ENCODE peak calls at places on chromosomes 7 and 10, in nine cellular contexts. I is CD8-positive, alpha-beta memory T cell; N is kidney tubule cell; H is cardiac fibroblast; F is RWPE1; K is natural killer cell; S is anterior cingulate cortex; M is HTR-8/SVneo; C is activated CD8-positive, alpha-beta memory T cell treated with anti-CD3 and anti-CD28 coated beads, Interleukin-2, amount 50 U/mL, for 48 hours. Y is an unnamed sample.

GRCh38 chr10:75878586-75878985 is 447.2 kb downstream of the LRMDA start:
- DNase-seq in M (no peak), C (no peak), K (no peak), N (no peak), S (no peak), I (no peak), F (no peak), H (no peak), Y (no peak)

GRCh38 chr10:98528166-98528784 is 81.5 kb upstream of the HPS1 start:
- DNase-seq in C (no peak), F (no peak), K (no peak), M (no peak), H (no peak), S (no peak), I (no peak), N (no peak), Y (no peak)

GRCh38 chr10:97333601-97334369 is 744 bp downstream of the FRAT2 start:
- DNase-seq in K (peak), F (peak), N (peak), S (peak), H (peak), I (peak), C (peak), M (no peak), Y (no peak)

GRCh38 chr7:30367561-30367960 is 83.2 kb downstream of the ZNRF2 start:
- DNase-seq in M (no peak), H (no peak), C (no peak), I (no peak), N (no peak), S (no peak), F (no peak), K (no peak), Y (no peak)

GRCh38 chr7:113904521-113904920 is 14.3 kb downstream of the PPP1R3A start:
- DNase-seq in H (no peak), C (no peak), N (no peak), K (no peak), I (no peak), M (no peak), F (no peak), S (no peak), Y (no peak)

GRCh38 chr7:86991093-86991769 is 68.2 kb downstream of the ELAPOR2 start:
- DNase-seq in S (no peak), H (no peak), F (no peak), I (no peak), M (no peak), N (peak), K (no peak), C (no peak), Y (no peak)

GRCh38 chr10:50561266-50561665 is 62.5 kb downstream of the SGMS1 start:
- DNase-seq in M (no peak), K (no peak), H (peak), C (no peak), N (peak), F (no peak), S (no peak), I (no peak), Y (no peak)

GRCh38 chr7:34342403-34342802 is 315.6 kb upstream of the NPSR1 start:
- DNase-seq in I (no peak), F (no peak), K (no peak), N (no peak), M (no peak), S (no peak), H (no peak), C (no peak), Y (no peak)

GRCh38 chr7:145183069-145183468 is 347.2 kb upstream of the TPK1 start:
- DNase-seq in I (no peak), H (no peak), S (no peak), K (no peak), F (no peak), N (no peak), M (no peak), C (no peak), Y (no peak)

GRCh38 chr10:75632750-75633462 is 201.5 kb downstream of the LRMDA start:
- DNase-seq in I (no peak), M (no peak), K (no peak), F (no peak), C (no peak), N (no peak), S (no peak), H (peak), Y (no peak)

GRCh38 chr10:96747734-96748550 is 27.6 kb upstream of the PIK3AP1 start:
- DNase-seq in C (no peak), N (no peak), M (no peak), S (no peak), K (no peak), F (no peak), H (no peak), I (no peak), Y (no peak)